ENCODE peak calls at places on chromosomes 11 and 22, in four cellular contexts. X is stomach, K is Peyer's patch, W is endodermal cell. H is an unnamed sample.

GRCh38 chr11:66892926-66893325 is 36.1 kb downstream of the LRFN4 start:
- DNase-seq in K (no peak), W (no peak), X (no peak), H (no peak)

GRCh38 chr22:24466831-24467249 is 28.3 kb upstream of the UPB1 start:
- DNase-seq in W (no peak), K (no peak), X (no peak), H (no peak)

GRCh38 chr11:127288926-127289325 is 288.4 kb upstream of the KIRREL3 start:
- DNase-seq in W (no peak), K (no peak), X (no peak), H (no peak)

GRCh38 chr11:6438979-6439571 is 1.7 kb downstream of the HPX start:
- DNase-seq in W (peak; percentile 86), K (peak; percentile 22), X (peak; percentile 68), H (peak; percentile 62)

GRCh38 chr11:96061730-96062524 is 138.0 kb upstream of the MTMR2 start:
- DNase-seq in W (no peak), X (no peak), K (no peak), H (no peak)

GRCh38 chr11:35683728-35684339 is 21.3 kb downstream of the TRIM44 start:
- DNase-seq in K (no peak), W (no peak), X (no peak), H (no peak)

GRCh38 chr11:73965076-73965763 is 14.4 kb downstream of the DNAJB13 start:
- DNase-seq in W (no peak), K (no peak), X (no peak), H (no peak)

GRCh38 chr11:16154715-16155396 is 201.5 kb downstream of the SOX6 start:
- DNase-seq in K (no peak), X (peak; percentile 33), W (no peak), H (no peak)

GRCh38 chr22:17972385-17973181 is 51.8 kb downstream of the MICAL3 start:
- DNase-seq in K (no peak), W (no peak), X (no peak), H (no peak)

GRCh38 chr11:125974284-125974683 is 28.4 kb downstream of the VSIG10L2 start:
- DNase-seq in X (no peak), W (no peak), K (no peak), H (no peak)

GRCh38 chr22:30598986-30599385 is 7.3 kb upstream of the PES1 start:
- DNase-seq in X (no peak), K (no peak), W (no peak), H (no peak)

GRCh38 chr22:36235585-36235984 is 3.7 kb downstream of the APOL2 start:
- DNase-seq in W (no peak), X (no peak), K (no peak), H (no peak)
- H3K4me1 ChIP-seq in W (no peaks in the 10 kb centered on the region), X (peaks cover 67% of the 10 kb centered on the region), K (peaks cover 17% of the 10 kb centered on the region), H (peaks cover 14% of the 10 kb centered on the region)

DNA sequence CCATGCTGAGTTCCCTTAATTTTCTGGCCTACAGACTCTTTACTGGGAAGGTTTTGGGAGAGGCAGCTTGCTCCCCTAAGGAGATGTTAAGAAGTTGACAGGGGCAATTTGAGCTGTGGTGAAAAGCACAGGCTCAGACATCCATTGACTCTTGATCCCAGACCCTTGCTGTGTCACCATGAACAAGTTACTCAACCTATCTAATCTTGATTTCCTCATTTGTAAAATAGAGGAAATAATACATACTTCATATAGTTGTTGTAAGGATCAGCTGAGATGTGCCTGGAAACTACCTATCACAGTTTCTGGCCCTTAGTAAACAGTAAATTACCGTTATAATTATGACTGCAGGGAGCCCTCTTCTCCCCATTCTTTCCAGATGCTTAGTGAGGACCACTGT is 16.5 kb upstream of the SCGB1D4 start:
- DNase-seq in X (no peak), W (no peak), K (no peak), H (no peak)
- H3K4me1 ChIP-seq in X (no peaks in the 10 kb centered on the region), W (no peaks in the 10 kb centered on the region), K (no peaks in the 10 kb centered on the region), H (peaks cover 3% of the 10 kb centered on the region)

DNA sequence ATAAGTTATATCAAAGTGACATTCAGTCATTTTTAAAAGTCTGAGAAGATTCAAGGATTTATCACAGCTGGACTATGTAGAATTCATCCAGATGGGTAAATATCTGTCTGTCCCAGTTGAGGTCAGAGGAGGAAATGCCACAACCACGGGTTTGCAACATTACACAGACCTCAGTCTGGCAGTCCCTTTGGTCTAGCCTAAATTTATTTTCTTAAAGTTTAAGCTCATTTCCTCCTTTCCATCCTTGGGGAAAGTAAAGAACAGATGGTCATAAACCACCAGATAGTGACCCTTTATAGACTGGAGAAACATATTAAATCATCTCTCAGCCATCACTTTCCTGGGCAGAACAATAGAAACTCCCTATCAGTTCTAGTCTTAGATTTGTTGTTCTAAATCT is 238.4 kb upstream of the DDI1 start:
- DNase-seq in X (no peak), K (no peak), W (no peak), H (no peak)
- H3K4me1 ChIP-seq in X (no peaks in the 10 kb centered on the region), K (no peaks in the 10 kb centered on the region), W (peaks cover 9% of the 10 kb centered on the region), H (no peaks in the 10 kb centered on the region)

DNA sequence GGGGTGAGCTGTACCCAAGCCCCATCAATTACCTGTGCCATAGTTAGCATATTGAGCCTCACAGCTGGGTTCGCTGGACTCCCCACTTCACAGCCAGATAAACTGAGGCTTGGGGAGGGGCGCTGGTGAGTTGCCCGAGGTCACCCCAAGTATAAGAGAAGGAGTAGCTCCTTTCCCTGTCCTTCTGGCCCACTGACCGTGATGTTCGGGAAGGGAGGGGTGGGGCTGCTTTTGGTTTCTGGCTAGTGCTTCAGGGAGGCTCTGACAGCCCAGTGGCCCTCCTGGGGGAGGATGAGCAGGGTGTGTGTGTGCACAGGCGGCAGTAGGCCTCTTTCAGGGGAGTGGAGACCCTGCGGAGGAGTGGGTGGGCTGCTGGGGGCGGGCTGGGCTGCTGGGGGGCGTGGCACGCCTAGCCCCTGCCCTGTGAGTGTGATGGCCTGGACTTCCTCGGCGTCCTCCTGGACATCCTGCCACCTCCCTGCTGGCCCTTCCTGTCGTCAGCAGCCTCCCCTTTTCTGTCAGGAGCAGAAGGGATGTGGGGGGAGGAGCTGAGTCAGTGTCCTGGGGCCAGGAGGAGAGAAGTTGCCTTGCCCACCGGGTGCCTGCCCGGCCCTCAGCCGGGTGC is 50.4 kb downstream of the TRIOBP start:
- DNase-seq in W (peak; percentile 73), X (no peak), K (peak; percentile 17), H (no peak)
- H3K4me1 ChIP-seq in W (peaks cover 20% of the 10 kb centered on the region), X (peaks cover 87% of the 10 kb centered on the region), K (peaks cover 18% of the 10 kb centered on the region), H (peaks cover 67% of the 10 kb centered on the region)

DNA sequence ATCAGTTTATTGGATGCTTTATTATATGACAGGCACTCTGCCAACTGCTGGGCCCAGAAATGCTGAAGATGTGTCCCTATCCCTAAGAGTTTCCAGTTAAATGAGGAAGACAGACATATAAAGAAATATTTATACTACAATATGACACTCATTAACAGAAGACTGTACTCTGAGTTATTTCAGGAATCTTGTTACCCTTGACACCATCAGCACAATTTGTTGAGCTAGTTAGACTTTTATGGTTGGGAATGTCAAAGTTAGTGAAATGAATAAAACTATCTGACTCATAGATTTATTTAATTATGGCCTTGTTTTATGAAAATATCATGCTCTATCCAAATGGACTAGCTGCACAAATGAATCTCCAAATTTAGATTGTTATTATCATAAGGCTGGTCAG is 25.6 kb upstream of the MSANTD4 start:
- DNase-seq in X (no peak), W (no peak), K (no peak), H (no peak)
- H3K4me1 ChIP-seq in X (no peaks in the 10 kb centered on the region), W (no peaks in the 10 kb centered on the region), K (no peaks in the 10 kb centered on the region), H (no peaks in the 10 kb centered on the region)

GRCh38 chr11:72418834-72419560 is 15.3 kb downstream of the CLPB start:
- DNase-seq in X (no peak), W (peak; percentile 55), K (no peak), H (no peak)

GRCh38 chr11:72423840-72424239 is 10.5 kb downstream of the CLPB start:
- DNase-seq in X (no peak), W (no peak), K (no peak), H (no peak)

GRCh38 chr11:72425053-72425980 is 9.0 kb downstream of the CLPB start:
- DNase-seq in W (no peak), X (peak; percentile 46), K (no peak), H (no peak)

GRCh38 chr11:72422414-72422813 is 11.9 kb downstream of the CLPB start:
- DNase-seq in W (no peak), X (no peak), K (no peak), H (no peak)

GRCh38 chr11:72421351-72421750 is 13.0 kb downstream of the CLPB start:
- DNase-seq in W (no peak), K (no peak), X (no peak), H (no peak)
- H3K4me1 ChIP-seq in W (peaks cover 6% of the 10 kb centered on the region), K (no peaks in the 10 kb centered on the region), X (peaks cover 21% of the 10 kb centered on the region), H (no peaks in the 10 kb centered on the region)

DNA sequence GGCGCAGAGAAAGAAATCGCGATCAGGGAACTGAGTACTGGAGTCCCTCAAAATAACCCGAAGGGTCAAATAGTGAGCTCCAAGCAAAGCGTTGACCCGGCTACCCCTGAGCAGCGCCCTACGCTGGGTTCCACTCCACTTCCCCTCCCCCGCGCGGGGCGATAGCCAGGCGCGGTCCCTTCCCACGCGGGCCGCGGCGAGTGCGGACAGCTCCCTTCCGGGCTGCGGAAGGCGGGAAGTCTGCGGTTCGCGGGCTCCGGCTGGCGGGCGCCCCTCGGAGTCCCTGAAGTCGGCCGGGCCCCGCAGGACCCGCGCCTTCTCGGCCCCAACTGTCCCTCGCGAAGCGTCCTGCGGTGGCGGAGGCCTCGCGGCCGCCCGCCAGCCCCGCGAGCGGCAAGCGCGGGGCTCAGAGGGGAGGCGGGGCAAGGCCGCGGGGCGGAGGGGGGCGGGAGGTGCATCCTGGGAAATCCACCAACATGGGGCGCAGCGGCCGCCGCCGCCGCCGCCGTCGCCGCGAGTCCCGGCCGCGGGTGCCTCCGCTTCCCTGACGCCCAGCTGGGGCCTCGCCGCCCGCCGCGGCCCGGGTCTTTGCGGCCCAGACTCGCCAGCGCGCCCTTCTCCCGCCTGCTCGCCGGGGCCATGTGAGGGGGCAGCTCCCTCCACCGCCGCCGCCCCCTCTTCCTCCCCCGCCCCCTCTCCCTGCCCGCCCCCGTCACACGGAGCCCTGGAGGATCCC is at the start of gene QSER1:
- DNase-seq in K (peak; percentile 75), X (peak; percentile 65), W (peak; percentile 89), H (peak; percentile 76)
- H3K4me1 ChIP-seq in K (no peaks in the 10 kb centered on the region), X (peaks cover 44% of the 10 kb centered on the region), W (peaks cover 3% of the 10 kb centered on the region), H (peaks cover 25% of the 10 kb centered on the region)

GRCh38 chr11:128625766-128626165 is 38.4 kb upstream of the ETS1 start:
- DNase-seq in K (no peak), X (no peak), W (peak; percentile 26), H (no peak)
- H3K4me1 ChIP-seq in K (peaks cover 37% of the 10 kb centered on the region), X (peaks cover 32% of the 10 kb centered on the region), W (peaks cover 4% of the 10 kb centered on the region), H (peaks cover 34% of the 10 kb centered on the region)

DNA sequence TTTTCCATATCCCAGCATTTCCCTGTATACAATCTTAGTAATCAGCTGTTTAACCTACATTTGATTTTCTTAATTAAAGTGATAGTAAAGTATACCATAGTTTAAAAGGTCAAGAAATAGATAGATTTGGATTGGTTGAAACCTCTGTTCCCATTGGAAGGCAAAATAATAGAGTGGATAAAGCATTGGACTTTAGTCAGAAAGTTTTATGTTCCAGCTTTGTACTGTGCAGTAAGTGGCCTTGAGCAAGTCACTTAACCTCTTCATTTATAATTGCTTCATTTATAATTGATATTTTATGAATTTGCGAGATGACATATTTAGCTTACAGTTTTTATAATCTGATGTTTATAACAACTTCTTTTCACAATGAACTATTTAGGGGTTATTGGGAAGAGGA is 3.6 kb downstream of the ZFP91 start:
- DNase-seq in W (no peak), X (no peak), K (no peak), H (no peak)
- H3K4me1 ChIP-seq in W (no peaks in the 10 kb centered on the region), X (peaks cover 72% of the 10 kb centered on the region), K (no peaks in the 10 kb centered on the region), H (peaks cover 61% of the 10 kb centered on the region)

GRCh38 chr11:44861829-44862545 is 88.7 kb downstream of the TP53I11 start:
- DNase-seq in X (peak; percentile 58), W (peak; percentile 95), K (peak; percentile 52), H (peak; percentile 68)
- H3K4me1 ChIP-seq in X (peaks cover 46% of the 10 kb centered on the region), W (peaks cover 53% of the 10 kb centered on the region), K (peaks cover 4% of the 10 kb centered on the region), H (peaks cover 20% of the 10 kb centered on the region)